ENCODE peak calls at places on chromosomes 6 and 20, in nine cellular contexts. O, M, B, G, A, C, N, L and Z are unnamed samples.

GRCh38 chr6:133436652-133437051 is 195.5 kb downstream of the EYA4 start:
- DNase-seq in O (no peak), M (no peak), B (no peak), G (no peak), A (no peak), C (peak; percentile 29), N (no peak), L (no peak), Z (no peak)

GRCh38 chr20:60249436-60249835 is 291.2 kb downstream of the CDH26 start:
- DNase-seq in O (no peak), M (no peak), B (no peak), G (no peak), A (peak; percentile 69), C (peak; percentile 96), N (no peak), L (no peak), Z (no peak)

GRCh38 chr6:165844801-165845364 is 181.8 kb upstream of the PDE10A start:
- DNase-seq in O (no peak), M (no peak), B (no peak), G (no peak), A (no peak), C (no peak), N (no peak), L (no peak), Z (no peak)

GRCh38 chr6:99119109-99120031 is 171.6 kb upstream of the FBXL4 start:
- DNase-seq in O (no peak), M (peak; percentile 39), B (no peak), G (peak; percentile 50), A (peak; percentile 42), C (peak; percentile 56), N (no peak), L (no peak), Z (peak; percentile 57)

GRCh38 chr6:22709804-22710203 is 140.4 kb downstream of the HDGFL1 start:
- DNase-seq in O (no peak), M (no peak), B (no peak), G (no peak), A (no peak), C (no peak), N (no peak), L (no peak), Z (no peak)

GRCh38 chr20:16415079-16415478 is 158.2 kb downstream of the KIF16B start:
- DNase-seq in O (no peak), M (no peak), B (no peak), G (no peak), A (no peak), C (peak; percentile 88), N (no peak), L (no peak), Z (no peak)

GRCh38 chr20:21682576-21682975 is 22.9 kb upstream of the PAX1 start:
- DNase-seq in O (no peak), M (no peak), B (no peak), G (no peak), A (no peak), C (no peak), N (no peak), L (no peak), Z (no peak)

GRCh38 chr6:152380993-152381898 is 255.9 kb downstream of the SYNE1 start:
- DNase-seq in O (no peak), M (no peak), B (peak; percentile 68), G (peak; percentile 20), A (peak; percentile 81), C (peak; percentile 78), N (peak; percentile 76), L (peak; percentile 27), Z (peak; percentile 11)

GRCh38 chr6:107237992-107238660 is 122.8 kb upstream of the BEND3 start:
- DNase-seq in O (no peak), M (no peak), B (no peak), G (no peak), A (no peak), C (peak; percentile 77), N (no peak), L (no peak), Z (no peak)

GRCh38 chr20:14716251-14716650 is 378.8 kb upstream of the FLRT3 start:
- DNase-seq in O (no peak), M (no peak), B (no peak), G (peak; percentile 2), A (no peak), C (no peak), N (no peak), L (no peak), Z (no peak)

GRCh38 chr6:139832493-139832892 is 458.0 kb upstream of the CITED2 start:
- DNase-seq in O (no peak), M (no peak), B (no peak), G (no peak), A (no peak), C (no peak), N (no peak), L (no peak), Z (no peak)

GRCh38 chr20:25310921-25311728 is 63.2 kb downstream of the PYGB start:
- DNase-seq in O (no peak), M (no peak), B (no peak), G (no peak), A (peak; percentile 35), C (no peak), N (no peak), L (no peak), Z (no peak)

GRCh38 chr6:722608-723007 is 29.7 kb upstream of the EXOC2 start:
- DNase-seq in O (no peak), M (no peak), B (no peak), G (no peak), A (no peak), C (no peak), N (no peak), L (no peak), Z (no peak)

GRCh38 chr6:29834564-29835436 is 7.2 kb downstream of the HLA-G start:
- DNase-seq in O (peak; percentile 51), M (no peak), B (no peak), G (peak; percentile 48), A (peak; percentile 61), C (peak; percentile 8), N (peak; percentile 36), L (peak; percentile 72), Z (peak; percentile 64)
- TF ChIP-seq CTCF in O (peak; percentile 83), M (peak; percentile 71), B (peak; percentile 71), G (peak; percentile 90), A (peak; percentile 73), C (peak; percentile 86), N (peak; percentile 70), L (peak; percentile 90), Z (peak; percentile 84)

GRCh38 chr6:149483849-149484635 is 772 bp downstream of the ZC3H12D start:
- DNase-seq in O (no peak), M (no peak), B (no peak), G (no peak), A (no peak), C (no peak), N (no peak), L (no peak), Z (no peak)

GRCh38 chr6:149482542-149483261 is 2.1 kb downstream of the ZC3H12D start:
- DNase-seq in O (no peak), M (no peak), B (no peak), G (no peak), A (no peak), C (no peak), N (no peak), L (no peak), Z (no peak)

GRCh38 chr6:149487316-149487715 is 2.5 kb upstream of the ZC3H12D start:
- DNase-seq in O (no peak), M (no peak), B (no peak), G (no peak), A (no peak), C (no peak), N (no peak), L (no peak), Z (no peak)

GRCh38 chr6:149483302-149483701 is 1.5 kb downstream of the ZC3H12D start:
- DNase-seq in O (no peak), M (no peak), B (no peak), G (no peak), A (no peak), C (no peak), N (no peak), L (no peak), Z (no peak)

DNA sequence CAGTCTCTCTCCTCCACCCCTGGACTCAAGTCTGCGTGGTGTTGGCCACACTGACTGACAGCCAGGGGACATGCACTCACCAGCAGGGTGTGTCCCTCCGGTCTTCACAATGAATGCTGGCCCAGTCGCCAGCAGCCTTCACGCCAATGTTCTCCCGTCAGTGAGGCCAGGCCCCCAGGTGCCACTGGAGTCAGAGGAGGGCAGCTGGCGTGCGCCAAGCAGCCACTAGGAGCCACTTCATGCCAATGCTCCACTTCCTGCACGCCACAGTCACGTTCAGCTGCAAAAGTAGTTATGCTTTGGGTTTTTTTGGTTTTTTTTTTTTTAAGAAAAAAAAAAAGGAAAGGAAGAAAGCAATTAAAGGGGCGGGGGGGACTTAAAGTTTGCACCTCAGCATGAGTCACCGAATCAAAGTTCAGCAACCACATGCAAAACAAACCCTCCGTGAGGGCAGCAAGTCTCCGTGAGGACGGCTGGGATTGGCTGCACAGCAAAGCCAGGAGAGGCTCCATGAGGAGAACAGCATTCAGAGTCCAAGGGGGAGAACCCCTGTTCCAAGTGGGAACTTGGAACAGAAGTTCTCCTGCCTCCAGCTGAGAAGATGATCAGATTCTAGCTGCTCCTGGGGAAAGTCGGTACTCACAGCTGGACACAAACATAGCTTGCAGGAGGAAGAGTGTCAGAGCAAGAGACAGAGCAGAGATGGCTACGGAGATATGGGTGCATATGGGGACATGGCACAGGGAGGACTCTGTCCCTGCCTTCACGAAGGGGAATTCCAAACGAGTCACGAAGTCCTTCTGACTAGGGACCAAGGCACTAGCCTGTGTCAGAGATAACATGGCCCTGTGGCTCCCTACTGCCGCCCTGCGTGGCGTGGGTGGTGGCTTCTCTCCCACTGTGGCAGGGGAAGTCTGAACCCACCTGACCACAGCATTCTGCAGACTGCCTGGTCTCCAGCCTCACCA is at the start of gene ZC3H12D:
- DNase-seq in O (peak; percentile 82), M (peak; percentile 60), B (no peak), G (no peak), A (peak; percentile 41), C (no peak), N (no peak), L (no peak), Z (no peak)
- TF ChIP-seq CTCF in O (peak; percentile 76), M (peak; percentile 25), B (no peak), G (no peak), A (no peak), C (no peak), N (no peak), L (no peak), Z (no peak)

GRCh38 chr6:35154947-35155346 is 13.8 kb upstream of the TCP11 start:
- DNase-seq in O (no peak), M (no peak), B (no peak), G (no peak), A (no peak), C (no peak), N (no peak), L (no peak), Z (no peak)
- TF ChIP-seq CTCF in O (no peak), M (no peak), B (no peak), G (no peak), A (no peak), C (no peak), N (no peak), L (no peak), Z (no peak)

GRCh38 chr6:123383718-123384117 is 253.0 kb downstream of the TRDN start:
- DNase-seq in O (no peak), M (no peak), B (no peak), G (no peak), A (no peak), C (no peak), N (no peak), L (no peak), Z (no peak)

DNA sequence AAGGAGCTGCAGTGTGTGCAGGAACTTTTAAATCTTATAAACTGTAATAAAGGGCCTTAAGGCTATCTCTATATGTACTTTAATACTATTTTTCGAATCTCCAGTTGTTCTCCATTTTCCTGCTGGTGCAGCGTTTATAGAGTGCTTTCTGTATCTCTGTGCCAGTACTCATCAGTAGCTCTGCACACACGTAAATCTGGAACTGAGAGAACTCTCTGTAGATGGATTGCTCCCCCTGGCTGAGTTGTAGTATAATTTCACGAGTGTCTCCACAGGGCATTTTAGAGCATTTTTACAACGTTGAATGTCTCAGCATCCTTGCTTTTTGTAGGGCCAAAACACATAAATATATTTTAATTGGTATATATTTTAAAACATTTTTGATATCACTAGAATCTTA is 256.5 kb downstream of the TRDN start:
- DNase-seq in O (no peak), M (no peak), B (no peak), G (peak; percentile 4), A (no peak), C (peak; percentile 34), N (peak; percentile 23), L (no peak), Z (peak; percentile 39)
- TF ChIP-seq CTCF in O (no peak), M (no peak), B (no peak), G (peak; percentile 60), A (no peak), C (peak; percentile 34), N (peak; percentile 80), L (peak; percentile 20), Z (peak; percentile 45)